ENCODE peak calls at places on chromosomes 13 and 19, in seven cellular contexts. L is lower lobe of right lung, P is mucosa of descending colon, J is GM12878, I is thoracic aorta, H is cardiac fibroblast, V is stomach. Y is an unnamed sample.
A peak's percentile ranks its signal among the peaks of the same experiment; 100 is the strongest.

GRCh38 chr13:101424381-101425155 is 8.3 kb upstream of the NALCN start:
- DNase-seq in L (no peak), P (no peak), J (no peak), I (no peak), V (no peak), H (no peak), Y (no peak)

GRCh38 chr13:59568306-59568705 is 595.4 kb downstream of the DIAPH3 start:
- DNase-seq in P (no peak), V (no peak), I (no peak), L (no peak), J (no peak), H (no peak), Y (no peak)

GRCh38 chr13:44159633-44160279 is 213.9 kb upstream of the SERP2 start:
- DNase-seq in J (no peak), P (no peak), L (no peak), I (no peak), V (no peak), H (peak; percentile 35), Y (no peak)

GRCh38 chr13:66414196-66414800 is 815.8 kb downstream of the PCDH9 start:
- DNase-seq in I (no peak), P (no peak), L (no peak), J (no peak), V (no peak), H (no peak), Y (no peak)

GRCh38 chr19:42038675-42039074 is 31.3 kb downstream of the GRIK5 start:
- DNase-seq in I (no peak), P (no peak), L (no peak), H (no peak), J (no peak), V (no peak), Y (no peak)

GRCh38 chr13:25118371-25118770 is 22.4 kb downstream of the PABPC3 start:
- DNase-seq in J (no peak), L (no peak), H (no peak), P (no peak), I (no peak), V (no peak), Y (no peak)

GRCh38 chr13:31521466-31521865 is 217.9 kb upstream of the RXFP2 start:
- DNase-seq in P (no peak), H (no peak), J (no peak), I (no peak), V (no peak), L (no peak), Y (no peak)

GRCh38 chr13:98143601-98144500 is 957 bp downstream of the FARP1 start:
- DNase-seq in I (no peak), V (no peak), J (no peak), H (peak; percentile 53), L (peak; percentile 56), P (peak; percentile 55), Y (peak; percentile 18)

GRCh38 chr19:4139614-4140236 is 13.7 kb upstream of the CREB3L3 start:
- DNase-seq in P (peak; percentile 97), J (peak; percentile 48), V (peak; percentile 91), H (peak; percentile 75), L (peak; percentile 89), I (peak; percentile 25), Y (peak; percentile 77)

GRCh38 chr13:107069107-107069776 is 501.3 kb upstream of the ARGLU1 start:
- DNase-seq in V (no peak), J (no peak), H (no peak), L (no peak), I (no peak), P (no peak), Y (no peak)

GRCh38 chr13:43572601-43573360 is 214.0 kb downstream of the ENOX1 start:
- DNase-seq in H (peak; percentile 42), V (no peak), I (no peak), J (no peak), L (no peak), P (no peak), Y (no peak)

GRCh38 chr13:64234255-64234654 is 2818.6 kb upstream of the PCDH20 start:
- DNase-seq in V (no peak), J (no peak), I (no peak), H (peak; percentile 78), L (no peak), P (no peak), Y (no peak)

GRCh38 chr19:17391371-17392151 is 2.4 kb downstream of the CCDC194 start:
- DNase-seq in L (no peak), I (no peak), V (no peak), H (no peak), J (no peak), P (no peak), Y (peak; percentile 31)
- TF ChIP-seq CTCF in L (no peak), I (peak; percentile 11), V (no peak), H (no peak), J (no peak), P (no peak), Y (no peak)

DNA sequence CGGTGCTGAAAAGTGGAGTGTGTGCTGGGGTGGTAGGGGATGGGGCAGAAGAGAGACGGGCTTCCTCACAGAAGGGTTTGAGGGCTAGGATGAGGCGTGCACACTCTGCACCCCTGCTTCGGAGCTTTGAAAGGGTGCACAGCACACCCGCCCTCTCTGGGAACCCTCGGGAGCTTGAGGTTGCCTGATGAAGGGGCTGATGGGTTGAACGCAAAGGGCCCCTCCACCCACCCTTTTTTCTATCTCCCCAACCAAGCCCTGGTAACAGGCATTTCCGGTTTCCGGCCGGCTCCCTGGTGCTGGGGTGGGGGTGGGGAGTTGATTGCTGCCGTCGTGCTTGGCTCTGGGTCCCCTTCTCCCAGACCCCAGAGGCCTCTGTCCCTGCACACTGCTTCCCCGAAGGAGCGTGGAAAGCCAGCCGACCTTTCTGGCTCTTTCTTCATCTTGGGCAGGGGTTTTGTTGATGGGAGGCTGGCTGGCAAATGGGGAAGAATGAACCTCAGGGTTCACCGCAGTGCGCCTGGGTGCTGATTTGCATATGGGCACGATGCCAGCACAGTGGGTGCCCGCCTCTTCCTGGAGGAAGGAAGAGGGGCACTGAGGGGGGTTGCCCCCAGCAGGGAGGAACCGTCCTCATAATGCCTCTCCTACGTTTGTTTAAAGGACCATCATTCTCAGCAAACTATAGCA is 29.0 kb downstream of the VAV1 start:
- DNase-seq in L (peak; percentile 89), I (no peak), V (peak; percentile 65), P (peak; percentile 75), H (peak; percentile 15), J (peak; percentile 85), Y (peak; percentile 94)
- H3K4me3 ChIP-seq in L (peak overlapping the region; percentile 46), I (peak overlapping the region; percentile 70), V (peak overlapping the region; percentile 35), P (no peak overlapping the region), H (peak overlapping the region; percentile 15), J (peak overlapping the region; percentile 66), Y (peak overlapping the region; percentile 70)

DNA sequence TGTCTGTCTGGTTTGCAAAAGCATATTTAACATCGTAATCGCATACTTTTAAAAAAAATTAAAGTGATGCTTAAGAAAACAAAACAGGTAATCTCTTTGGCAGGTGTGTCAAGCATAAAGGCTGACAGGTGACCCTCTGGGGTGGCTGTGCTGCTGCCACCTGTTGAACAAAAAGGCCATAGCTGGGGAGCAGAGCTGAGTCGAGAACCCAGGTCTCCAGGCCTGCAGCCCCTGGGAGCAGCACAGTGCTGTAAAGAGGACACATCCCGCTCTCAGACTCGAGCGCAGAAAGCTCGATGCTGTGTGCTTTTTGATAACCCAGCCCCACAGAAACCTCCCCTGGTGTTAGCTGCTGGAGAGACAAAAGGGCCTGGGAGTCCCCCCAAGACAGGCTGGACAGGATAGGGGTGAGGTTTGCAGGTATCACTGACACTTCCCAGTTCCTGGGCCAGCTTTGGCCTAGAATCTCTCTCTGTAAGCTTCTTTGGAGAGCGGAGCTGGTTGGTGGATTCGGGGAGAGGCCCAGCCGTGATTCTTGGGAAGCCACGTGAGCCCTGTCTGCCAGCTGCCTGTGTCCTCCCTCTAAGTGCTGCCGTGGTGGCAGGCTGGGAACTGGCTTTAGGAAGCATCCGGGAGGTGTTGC is 66.9 kb downstream of the C13orf42 start:
- DNase-seq in P (no peak), V (no peak), I (no peak), J (no peak), H (no peak), L (no peak), Y (no peak)
- TF ChIP-seq CTCF in P (no peak), V (no peak), I (no peak), J (peak; percentile 3), H (no peak), L (no peak), Y (no peak)

GRCh38 chr19:49423278-49423984 is at the start of gene PTH2:
- DNase-seq in P (no peak), I (no peak), H (no peak), J (no peak), V (no peak), L (no peak), Y (no peak)
- H3K4me3 ChIP-seq in P (no peak within 1 kb of the TSS), I (peak within 1 kb of the TSS; percentile 45), H (no peak within 1 kb of the TSS), J (no peak within 1 kb of the TSS), V (peak within 1 kb of the TSS; percentile 30), L (peak within 1 kb of the TSS; percentile 34), Y (no peak within 1 kb of the TSS)

GRCh38 chr13:80339841-80340642 is 884 bp downstream of the SPRY2 start:
- DNase-seq in H (peak; percentile 43), L (peak; percentile 69), I (no peak), J (no peak), P (peak; percentile 83), V (peak; percentile 46), Y (peak; percentile 44)

GRCh38 chr13:80339578-80339840 is 1.4 kb downstream of the SPRY2 start:
- DNase-seq in V (no peak), H (peak; percentile 42), J (no peak), I (no peak), P (no peak), L (no peak), Y (no peak)

GRCh38 chr13:80337706-80338105 is 3.2 kb downstream of the SPRY2 start:
- DNase-seq in J (no peak), L (no peak), P (no peak), H (peak; percentile 47), V (no peak), I (no peak), Y (no peak)

GRCh38 chr13:80340643-80341097 is 256 bp downstream of the SPRY2 start:
- DNase-seq in I (no peak), H (peak; percentile 77), L (peak; percentile 60), V (no peak), J (no peak), P (no peak), Y (peak; percentile 29)

GRCh38 chr13:80338781-80339577 is 1.9 kb downstream of the SPRY2 start:
- DNase-seq in L (peak; percentile 86), J (no peak), V (peak; percentile 61), I (peak; percentile 63), H (peak; percentile 79), P (peak; percentile 73), Y (peak; percentile 40)
- TF ChIP-seq CTCF in L (peak; percentile 28), J (no peak), V (no peak), I (peak; percentile 35), H (peak; percentile 24), P (no peak), Y (no peak)

DNA sequence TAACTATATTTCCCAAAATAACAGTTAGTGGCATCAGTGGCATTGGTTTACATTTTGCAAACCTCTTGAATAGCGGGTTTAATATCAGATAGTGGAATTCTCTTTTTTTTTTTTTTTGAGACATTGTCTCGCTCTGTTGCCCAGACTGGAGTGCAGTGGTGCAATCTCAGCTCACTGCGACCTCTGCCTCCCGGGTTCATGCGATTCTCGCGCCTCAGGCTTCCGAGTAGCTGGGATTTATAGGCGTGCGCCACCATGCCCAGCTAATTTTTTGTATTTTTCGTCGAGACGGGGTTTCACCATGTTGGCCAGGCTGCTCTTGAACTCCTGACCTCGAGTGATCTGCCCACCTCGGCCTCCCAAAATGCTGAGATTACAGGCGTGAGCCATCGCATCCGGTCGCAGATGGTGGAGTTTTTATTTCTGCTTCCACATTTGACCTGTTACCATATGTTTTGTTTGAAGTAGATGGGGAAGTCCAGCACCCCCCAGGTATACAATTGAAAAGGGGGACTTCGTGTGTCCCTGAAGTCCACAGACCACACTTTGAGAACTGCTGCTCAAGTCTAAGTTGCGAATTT is 40.5 kb upstream of the XPO4 start:
- DNase-seq in I (no peak), V (no peak), L (no peak), P (peak; percentile 35), J (no peak), H (no peak), Y (no peak)
- H3K4me3 ChIP-seq in I (peak overlapping the region; percentile 23), V (no peak overlapping the region), L (no peak overlapping the region), P (no peak overlapping the region), J (no peak overlapping the region), H (no peak overlapping the region), Y (no peak overlapping the region)

GRCh38 chr13:23707674-23708073 is 137.5 kb downstream of the TNFRSF19 start:
- DNase-seq in L (no peak), H (peak; percentile 70), V (no peak), I (no peak), J (no peak), P (no peak), Y (peak; percentile 58)
- TF ChIP-seq CTCF in L (peak; percentile 23), H (peak; percentile 52), V (no peak), I (no peak), J (peak; percentile 39), P (no peak), Y (peak; percentile 20)